ENCODE peak calls at places on chromosomes 12 and 14, in six cellular contexts. One of them, this sample, is unnamed.

GRCh38 chr14:102171173-102172020 is 31.7 kb downstream of the WDR20 start:
- DNase-seq in heart left ventricle: no peak
- DNase-seq in AG04450: no peak
- DNase-seq in HFF-Myc: no peak
- DNase-seq in fibroblast of the aortic adventitia: no peak
- DNase-seq in tibial artery: no peak
- DNase-seq in this sample: no peak

GRCh38 chr12:6772331-6772695 is at the start of gene LAG3:
- DNase-seq in heart left ventricle: no peak
- DNase-seq in AG04450: no peak
- DNase-seq in HFF-Myc: no peak
- DNase-seq in fibroblast of the aortic adventitia: no peak
- DNase-seq in tibial artery: no peak
- DNase-seq in this sample: no peak

GRCh38 chr12:66144796-66145754 is 14.5 kb upstream of the LLPH start:
- DNase-seq in heart left ventricle: peak; percentile 32
- DNase-seq in AG04450: no peak
- DNase-seq in HFF-Myc: peak; percentile 30
- DNase-seq in fibroblast of the aortic adventitia: peak; percentile 89
- DNase-seq in tibial artery: peak; percentile 61
- DNase-seq in this sample: peak; percentile 43

GRCh38 chr14:99249389-99249788 is 22.6 kb downstream of the BCL11B start:
- DNase-seq in heart left ventricle: no peak
- DNase-seq in AG04450: no peak
- DNase-seq in HFF-Myc: no peak
- DNase-seq in fibroblast of the aortic adventitia: no peak
- DNase-seq in tibial artery: no peak
- DNase-seq in this sample: no peak

GRCh38 chr14:99195602-99196309 is 76.2 kb downstream of the BCL11B start:
- DNase-seq in heart left ventricle: no peak
- DNase-seq in AG04450: no peak
- DNase-seq in HFF-Myc: no peak
- DNase-seq in fibroblast of the aortic adventitia: no peak
- DNase-seq in tibial artery: no peak
- DNase-seq in this sample: no peak

GRCh38 chr12:101599311-101599710 is 4.5 kb downstream of the MYBPC1 start:
- DNase-seq in heart left ventricle: no peak
- DNase-seq in AG04450: no peak
- DNase-seq in HFF-Myc: no peak
- DNase-seq in fibroblast of the aortic adventitia: no peak
- DNase-seq in tibial artery: no peak
- DNase-seq in this sample: no peak

GRCh38 chr12:130862161-130862560 is 9.7 kb upstream of the RAN start:
- DNase-seq in heart left ventricle: no peak
- DNase-seq in AG04450: no peak
- DNase-seq in HFF-Myc: no peak
- DNase-seq in fibroblast of the aortic adventitia: no peak
- DNase-seq in tibial artery: no peak
- DNase-seq in this sample: no peak

GRCh38 chr14:65356327-65356836 is 56.1 kb upstream of the FUT8 start:
- DNase-seq in heart left ventricle: no peak
- DNase-seq in AG04450: peak; percentile 53
- DNase-seq in HFF-Myc: peak; percentile 72
- DNase-seq in fibroblast of the aortic adventitia: peak; percentile 90
- DNase-seq in tibial artery: no peak
- DNase-seq in this sample: peak; percentile 46

GRCh38 chr12:31582155-31582554 is 8.8 kb downstream of the DENND5B start:
- DNase-seq in heart left ventricle: no peak
- DNase-seq in AG04450: no peak
- DNase-seq in HFF-Myc: no peak
- DNase-seq in fibroblast of the aortic adventitia: peak; percentile 22
- DNase-seq in tibial artery: no peak
- DNase-seq in this sample: no peak

GRCh38 chr14:104266643-104267575 is 128.5 kb downstream of the KIF26A start:
- DNase-seq in heart left ventricle: peak; percentile 11
- DNase-seq in AG04450: no peak
- DNase-seq in HFF-Myc: no peak
- DNase-seq in fibroblast of the aortic adventitia: no peak
- DNase-seq in tibial artery: no peak
- DNase-seq in this sample: no peak

GRCh38 chr14:40318211-40318719 is 886.0 kb upstream of the FBXO33 start:
- DNase-seq in heart left ventricle: no peak
- DNase-seq in AG04450: no peak
- DNase-seq in HFF-Myc: no peak
- DNase-seq in fibroblast of the aortic adventitia: no peak
- DNase-seq in tibial artery: no peak
- DNase-seq in this sample: no peak

GRCh38 chr14:100585448-100586152 is 1.6 kb downstream of the BEGAIN start:
- DNase-seq in heart left ventricle: no peak
- DNase-seq in AG04450: no peak
- DNase-seq in HFF-Myc: no peak
- DNase-seq in fibroblast of the aortic adventitia: no peak
- DNase-seq in tibial artery: no peak
- DNase-seq in this sample: no peak

GRCh38 chr14:69495341-69495921 is 10.9 kb downstream of the PLEKHD1 start:
- DNase-seq in heart left ventricle: no peak
- DNase-seq in AG04450: no peak
- DNase-seq in HFF-Myc: no peak
- DNase-seq in fibroblast of the aortic adventitia: no peak
- DNase-seq in tibial artery: no peak
- DNase-seq in this sample: no peak

GRCh38 chr12:94795520-94795919 is 145.2 kb upstream of the TMCC3 start:
- DNase-seq in heart left ventricle: no peak
- DNase-seq in AG04450: no peak
- DNase-seq in HFF-Myc: peak; percentile 24
- DNase-seq in fibroblast of the aortic adventitia: peak; percentile 46
- DNase-seq in tibial artery: no peak
- DNase-seq in this sample: peak; percentile 16

GRCh38 chr12:68189766-68190700 is 30.5 kb upstream of the IFNG start:
- DNase-seq in heart left ventricle: no peak
- DNase-seq in AG04450: no peak
- DNase-seq in HFF-Myc: no peak
- DNase-seq in fibroblast of the aortic adventitia: peak; percentile 28
- DNase-seq in tibial artery: no peak
- DNase-seq in this sample: peak; percentile 18

GRCh38 chr12:50647031-50647430 is 116.9 kb upstream of the ATF1 start:
- DNase-seq in heart left ventricle: no peak
- DNase-seq in AG04450: no peak
- DNase-seq in HFF-Myc: no peak
- DNase-seq in fibroblast of the aortic adventitia: no peak
- DNase-seq in tibial artery: no peak
- DNase-seq in this sample: no peak

GRCh38 chr12:121364657-121365265 is 12.6 kb upstream of the ANAPC5 start:
- DNase-seq in heart left ventricle: no peak
- DNase-seq in AG04450: no peak
- DNase-seq in HFF-Myc: no peak
- DNase-seq in fibroblast of the aortic adventitia: peak; percentile 35
- DNase-seq in tibial artery: no peak
- DNase-seq in this sample: peak; percentile 27

GRCh38 chr14:52059614-52060013 is 9.2 kb downstream of the NID2 start:
- DNase-seq in heart left ventricle: no peak
- DNase-seq in AG04450: no peak
- DNase-seq in HFF-Myc: no peak
- DNase-seq in fibroblast of the aortic adventitia: peak; percentile 73
- DNase-seq in tibial artery: no peak
- DNase-seq in this sample: no peak

GRCh38 chr12:106301611-106302321 is 767 bp upstream of the TCP11L2 start:
- DNase-seq in heart left ventricle: peak; percentile 67
- DNase-seq in AG04450: no peak
- DNase-seq in HFF-Myc: no peak
- DNase-seq in fibroblast of the aortic adventitia: peak; percentile 65
- DNase-seq in tibial artery: peak; percentile 54
- DNase-seq in this sample: no peak

GRCh38 chr12:114916531-114916930 is 232.6 kb upstream of the TBX3 start:
- DNase-seq in heart left ventricle: no peak
- DNase-seq in AG04450: no peak
- DNase-seq in HFF-Myc: no peak
- DNase-seq in fibroblast of the aortic adventitia: no peak
- DNase-seq in tibial artery: no peak
- DNase-seq in this sample: peak; percentile 46

GRCh38 chr14:68598621-68599447 is 194.0 kb downstream of the ZFP36L1 start:
- DNase-seq in heart left ventricle: peak; percentile 73
- DNase-seq in AG04450: peak; percentile 86
- DNase-seq in HFF-Myc: no peak
- DNase-seq in fibroblast of the aortic adventitia: peak; percentile 96
- DNase-seq in tibial artery: peak; percentile 86
- DNase-seq in this sample: peak; percentile 37

GRCh38 chr12:124194521-124195225 is 100.2 kb upstream of the RFLNA start:
- DNase-seq in heart left ventricle: no peak
- DNase-seq in AG04450: no peak
- DNase-seq in HFF-Myc: no peak
- DNase-seq in fibroblast of the aortic adventitia: no peak
- DNase-seq in tibial artery: no peak
- DNase-seq in this sample: no peak

GRCh38 chr12:46933947-46934346 is 108.2 kb upstream of the SLC38A4 start:
- DNase-seq in heart left ventricle: no peak
- DNase-seq in AG04450: no peak
- DNase-seq in HFF-Myc: peak; percentile 66
- DNase-seq in fibroblast of the aortic adventitia: peak; percentile 86
- DNase-seq in tibial artery: no peak
- DNase-seq in this sample: peak; percentile 41

GRCh38 chr12:129790331-129790730 is 113.5 kb downstream of the TMEM132D start:
- DNase-seq in heart left ventricle: no peak
- DNase-seq in AG04450: no peak
- DNase-seq in HFF-Myc: no peak
- DNase-seq in fibroblast of the aortic adventitia: no peak
- DNase-seq in tibial artery: no peak
- DNase-seq in this sample: no peak

DNA sequence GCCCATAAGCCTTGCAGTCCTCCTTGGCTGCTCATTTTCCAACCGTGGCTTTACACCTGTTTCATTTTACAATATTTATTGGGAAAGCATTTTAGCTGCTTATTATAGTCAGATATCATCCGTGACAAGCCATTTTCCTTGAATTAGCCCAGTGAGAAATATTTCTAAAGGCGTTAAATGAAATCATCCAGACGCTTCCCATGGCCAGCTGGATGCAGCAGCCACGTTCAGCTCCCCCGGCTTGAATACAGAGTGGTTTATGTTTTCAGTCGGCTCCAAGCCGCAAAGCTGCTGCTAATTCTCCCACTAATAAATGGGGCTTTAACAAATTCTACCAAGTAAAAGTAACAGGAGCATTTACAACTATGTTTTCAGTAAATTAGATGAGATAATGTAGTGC is 245.0 kb upstream of the PELI2 start:
- DNase-seq in heart left ventricle: no peak
- DNase-seq in AG04450: no peak
- DNase-seq in HFF-Myc: no peak
- DNase-seq in fibroblast of the aortic adventitia: no peak
- DNase-seq in tibial artery: no peak
- DNase-seq in this sample: no peak
- TF ChIP-seq CTCF in heart left ventricle: no peak
- TF ChIP-seq CTCF in AG04450: no peak
- TF ChIP-seq CTCF in HFF-Myc: no peak
- TF ChIP-seq CTCF in fibroblast of the aortic adventitia: no peak
- TF ChIP-seq CTCF in tibial artery: no peak
- TF ChIP-seq CTCF in this sample: no peak

GRCh38 chr14:32576088-32576795 is 247.1 kb downstream of the AKAP6 start:
- DNase-seq in heart left ventricle: peak; percentile 35
- DNase-seq in AG04450: no peak
- DNase-seq in HFF-Myc: peak; percentile 44
- DNase-seq in fibroblast of the aortic adventitia: peak; percentile 80
- DNase-seq in tibial artery: peak; percentile 37
- DNase-seq in this sample: no peak
- H3K4me3 ChIP-seq in heart left ventricle: no peak overlapping the region
- H3K4me3 ChIP-seq in AG04450: no peak overlapping the region
- H3K4me3 ChIP-seq in HFF-Myc: no peak overlapping the region
- H3K4me3 ChIP-seq in fibroblast of the aortic adventitia: peak overlapping the region; percentile 22
- H3K4me3 ChIP-seq in tibial artery: peak overlapping the region; percentile 19
- H3K4me3 ChIP-seq in this sample: no peak overlapping the region

GRCh38 chr12:108337235-108338223 is 1.6 kb downstream of the CMKLR1 start:
- DNase-seq in heart left ventricle: no peak
- DNase-seq in AG04450: no peak
- DNase-seq in HFF-Myc: no peak
- DNase-seq in fibroblast of the aortic adventitia: no peak
- DNase-seq in tibial artery: peak; percentile 52
- DNase-seq in this sample: no peak
- TF ChIP-seq CTCF in heart left ventricle: no peak
- TF ChIP-seq CTCF in AG04450: peak; percentile 55
- TF ChIP-seq CTCF in HFF-Myc: peak; percentile 47
- TF ChIP-seq CTCF in fibroblast of the aortic adventitia: peak; percentile 42
- TF ChIP-seq CTCF in tibial artery: peak; percentile 65
- TF ChIP-seq CTCF in this sample: peak; percentile 72

GRCh38 chr12:127081058-127081457 is 1185.9 kb upstream of the TMEM132C start:
- DNase-seq in heart left ventricle: no peak
- DNase-seq in AG04450: no peak
- DNase-seq in HFF-Myc: no peak
- DNase-seq in fibroblast of the aortic adventitia: no peak
- DNase-seq in tibial artery: no peak
- DNase-seq in this sample: no peak

GRCh38 chr12:127079636-127080035 is 1187.3 kb upstream of the TMEM132C start:
- DNase-seq in heart left ventricle: no peak
- DNase-seq in AG04450: no peak
- DNase-seq in HFF-Myc: no peak
- DNase-seq in fibroblast of the aortic adventitia: no peak
- DNase-seq in tibial artery: no peak
- DNase-seq in this sample: no peak

GRCh38 chr12:127078577-127079350 is 1188.2 kb upstream of the TMEM132C start:
- DNase-seq in heart left ventricle: no peak
- DNase-seq in AG04450: no peak
- DNase-seq in HFF-Myc: no peak
- DNase-seq in fibroblast of the aortic adventitia: peak; percentile 59
- DNase-seq in tibial artery: no peak
- DNase-seq in this sample: no peak

GRCh38 chr12:127077262-127078045 is 1189.5 kb upstream of the TMEM132C start:
- DNase-seq in heart left ventricle: no peak
- DNase-seq in AG04450: no peak
- DNase-seq in HFF-Myc: no peak
- DNase-seq in fibroblast of the aortic adventitia: no peak
- DNase-seq in tibial artery: no peak
- DNase-seq in this sample: no peak

DNA sequence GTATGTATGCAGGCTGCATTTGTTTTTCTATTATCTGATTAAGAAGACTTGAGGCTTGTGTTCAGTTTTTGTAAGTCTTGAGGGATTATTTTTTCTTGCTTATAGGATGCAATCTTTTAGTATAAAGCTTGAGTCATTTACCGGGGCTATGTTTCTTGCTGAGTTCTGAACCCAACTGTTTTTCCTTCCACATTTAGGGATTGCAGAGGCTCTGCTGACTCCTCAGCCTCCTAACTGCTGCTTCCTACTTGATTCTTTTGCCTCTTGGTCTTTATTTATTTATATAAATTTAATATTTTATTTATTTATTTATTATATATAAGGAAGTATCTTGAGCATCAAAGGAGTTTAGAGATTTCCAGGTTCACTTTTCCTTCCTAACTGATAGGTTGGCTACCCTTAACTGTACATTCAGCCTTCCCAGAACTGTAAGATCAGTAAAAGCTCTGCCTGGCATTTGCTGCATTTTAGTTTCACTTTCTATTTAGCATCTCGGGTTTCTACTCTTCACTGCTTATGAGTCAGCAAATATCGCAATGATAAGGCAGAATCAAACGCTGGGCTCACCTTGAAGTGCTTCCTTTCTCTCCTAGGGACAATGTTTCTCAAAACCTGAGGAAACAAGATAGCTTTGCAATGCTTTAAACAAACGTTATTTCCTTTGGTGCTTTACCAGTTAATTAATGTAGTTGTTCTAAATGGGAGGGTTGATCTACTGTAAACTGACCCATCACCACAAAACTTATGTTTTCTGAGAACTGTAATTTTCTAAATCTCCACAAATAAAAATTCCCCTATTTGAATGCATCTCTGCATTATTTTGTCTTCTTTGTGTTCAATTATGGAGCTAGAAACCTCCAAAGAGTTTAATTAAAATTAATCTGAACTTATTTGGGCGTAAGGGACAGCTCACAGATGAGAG is 1183.7 kb upstream of the TMEM132C start:
- DNase-seq in heart left ventricle: no peak
- DNase-seq in AG04450: peak; percentile 30
- DNase-seq in HFF-Myc: peak; percentile 50
- DNase-seq in fibroblast of the aortic adventitia: peak; percentile 86
- DNase-seq in tibial artery: no peak
- DNase-seq in this sample: peak; percentile 55
- H3K4me3 ChIP-seq in heart left ventricle: peak overlapping the region; percentile 43
- H3K4me3 ChIP-seq in AG04450: peak overlapping the region; percentile 47
- H3K4me3 ChIP-seq in HFF-Myc: peak overlapping the region; percentile 33
- H3K4me3 ChIP-seq in fibroblast of the aortic adventitia: peak overlapping the region; percentile 59
- H3K4me3 ChIP-seq in tibial artery: peak overlapping the region; percentile 45
- H3K4me3 ChIP-seq in this sample: peak overlapping the region; percentile 16